ENCODE peak calls at places on chromosomes 12 and 14, in ten cellular contexts. S is stomach, L is breast epithelium, G is suprapubic skin, Q is heart left ventricle, Y is uterus, W is Peyer's patch, Z is IMR-90, J is tibial nerve, M is upper lobe of left lung. N is an unnamed sample.

GRCh38 chr14:77290705-77291104 is 19.7 kb upstream of the NGB start:
- DNase-seq in Z (peak; percentile 75), Y (no peak), S (no peak), M (no peak), W (no peak), J (no peak), Q (no peak), G (no peak), L (no peak), N (no peak)

GRCh38 chr14:45249847-45250575 is 3.0 kb downstream of the MIS18BP1 start:
- DNase-seq in Z (peak; percentile 94), J (peak; percentile 44), W (no peak), M (no peak), Q (peak; percentile 21), G (no peak), S (no peak), Y (peak; percentile 25), L (no peak), N (no peak)

GRCh38 chr14:92755495-92755894 is 7.1 kb upstream of the LGMN start:
- DNase-seq in M (no peak), Y (no peak), J (no peak), Q (no peak), G (no peak), W (no peak), L (no peak), S (no peak), Z (peak; percentile 11), N (no peak)

GRCh38 chr12:65532744-65533143 is 254.3 kb downstream of the MSRB3 start:
- DNase-seq in L (no peak), Y (no peak), Z (peak; percentile 85), S (no peak), Q (no peak), J (no peak), M (no peak), W (no peak), G (no peak), N (no peak)

GRCh38 chr12:39122562-39123204 is 217.3 kb upstream of the CPNE8 start:
- DNase-seq in J (no peak), M (no peak), W (no peak), Y (no peak), G (no peak), L (no peak), S (no peak), Z (no peak), Q (no peak), N (no peak)

GRCh38 chr12:4894019-4894418 is 15.7 kb upstream of the KCNA1 start:
- DNase-seq in M (no peak), J (no peak), Q (no peak), S (no peak), L (no peak), Y (no peak), W (no peak), G (no peak), Z (no peak), N (peak; percentile 75)

GRCh38 chr12:5925646-5926045 is 19.4 kb downstream of the ANO2 start:
- DNase-seq in S (no peak), L (no peak), Y (no peak), Z (no peak), M (no peak), J (no peak), W (no peak), G (no peak), Q (no peak), N (no peak)

GRCh38 chr12:78698747-78699146 is 165.8 kb upstream of the SYT1 start:
- DNase-seq in S (no peak), Y (no peak), L (no peak), J (no peak), G (no peak), Q (no peak), W (no peak), Z (peak; percentile 39), M (no peak), N (no peak)

GRCh38 chr14:29078810-29079522 is 312.4 kb downstream of the FOXG1 start:
- DNase-seq in Q (no peak), G (no peak), W (no peak), Y (no peak), J (no peak), L (no peak), Z (no peak), M (no peak), S (no peak), N (no peak)

GRCh38 chr14:35331605-35332516 is 39.7 kb downstream of the PSMA6 start:
- DNase-seq in Y (no peak), S (peak; percentile 88), W (peak; percentile 70), J (no peak), Z (peak; percentile 87), G (peak; percentile 42), L (peak; percentile 90), M (peak; percentile 59), Q (no peak), N (no peak)

GRCh38 chr14:99516156-99517045 is 35.2 kb downstream of the CCNK start:
- DNase-seq in W (peak; percentile 45), Z (no peak), S (no peak), Q (peak; percentile 5), Y (no peak), G (peak; percentile 60), M (peak; percentile 63), L (no peak), J (no peak), N (no peak)

DNA sequence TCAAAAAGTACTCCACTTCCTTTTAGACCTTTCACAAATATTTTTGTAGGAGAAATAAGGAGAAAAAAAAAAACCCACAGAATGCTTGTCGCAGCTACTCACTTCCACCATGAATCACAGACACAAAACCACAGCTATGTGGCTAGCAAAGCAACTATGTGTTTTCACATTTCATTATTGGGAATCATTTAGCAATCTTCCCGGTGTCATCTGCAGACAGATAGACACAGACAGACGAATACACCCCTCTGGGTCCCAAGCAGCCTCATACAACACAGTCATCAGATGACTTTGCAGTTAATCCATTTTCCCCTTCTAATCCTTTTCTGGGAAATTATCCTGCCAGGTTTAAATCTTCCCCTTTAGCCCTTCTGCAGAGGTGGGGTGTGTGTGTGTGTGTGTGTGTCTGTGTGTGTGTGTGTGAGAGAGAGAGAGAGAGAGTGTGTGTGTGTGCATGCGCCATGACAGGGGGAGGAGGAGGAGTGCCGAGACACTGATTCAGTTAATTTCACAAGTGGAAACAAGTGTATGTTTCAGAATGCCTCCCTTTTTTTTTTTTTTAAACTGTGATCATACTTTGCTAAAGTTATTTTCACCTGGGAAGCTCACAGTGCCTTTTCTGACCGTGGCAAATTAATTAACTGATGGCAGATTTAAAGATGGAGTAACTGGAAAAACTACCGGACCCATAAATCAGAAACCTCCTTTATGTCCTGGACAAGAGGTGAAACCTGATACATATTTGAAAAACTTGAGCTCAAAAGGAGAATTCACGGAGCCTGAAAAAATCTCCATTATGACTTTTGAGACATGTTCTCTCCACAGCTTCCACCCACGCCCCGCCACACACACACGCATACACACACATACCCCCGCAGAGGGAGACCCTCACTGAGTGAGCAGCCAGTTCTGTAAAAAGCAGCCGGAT is 39.9 kb downstream of the LTBP2 start:
- DNase-seq in W (no peak), J (peak; percentile 58), S (no peak), L (peak; percentile 72), Q (no peak), M (no peak), Z (peak; percentile 100), Y (peak; percentile 55), G (no peak), N (no peak)
- H3K4me3 ChIP-seq in W (no peak overlapping the region), J (no peak overlapping the region), S (no peak overlapping the region), L (peak overlapping the region; percentile 59), Q (no peak overlapping the region), M (no peak overlapping the region), Z (peak overlapping the region; percentile 42), Y (peak overlapping the region; percentile 0), G (peak overlapping the region; percentile 26), N (peak overlapping the region; percentile 45)

GRCh38 chr12:120199595-120200306 is 1.2 kb downstream of the RPLP0 start:
- DNase-seq in Z (peak; percentile 77), J (peak; percentile 58), L (no peak), S (no peak), M (no peak), G (no peak), Q (no peak), Y (peak; percentile 56), W (no peak), N (no peak)
- TF ChIP-seq POLR2A in Z (peak; percentile 52), J (no peak), L (no peak), S (no peak), M (no peak), G (no peak), Q (no peak), Y (no peak), W (no peak), N (no peak)

GRCh38 chr12:54217774-54218221 is 29.0 kb upstream of the SMUG1 start:
- DNase-seq in S (peak; percentile 32), Z (no peak), Y (no peak), M (peak; percentile 86), W (peak; percentile 75), L (no peak), J (no peak), G (peak; percentile 78), Q (peak; percentile 23), N (no peak)
- H3K4me3 ChIP-seq in S (peak overlapping the region; percentile 34), Z (peak overlapping the region; percentile 16), Y (peak overlapping the region; percentile 29), M (peak overlapping the region; percentile 18), W (peak overlapping the region; percentile 16), L (peak overlapping the region; percentile 56), J (peak overlapping the region; percentile 7), G (peak overlapping the region; percentile 36), Q (peak overlapping the region; percentile 35), N (peak overlapping the region; percentile 55)

DNA sequence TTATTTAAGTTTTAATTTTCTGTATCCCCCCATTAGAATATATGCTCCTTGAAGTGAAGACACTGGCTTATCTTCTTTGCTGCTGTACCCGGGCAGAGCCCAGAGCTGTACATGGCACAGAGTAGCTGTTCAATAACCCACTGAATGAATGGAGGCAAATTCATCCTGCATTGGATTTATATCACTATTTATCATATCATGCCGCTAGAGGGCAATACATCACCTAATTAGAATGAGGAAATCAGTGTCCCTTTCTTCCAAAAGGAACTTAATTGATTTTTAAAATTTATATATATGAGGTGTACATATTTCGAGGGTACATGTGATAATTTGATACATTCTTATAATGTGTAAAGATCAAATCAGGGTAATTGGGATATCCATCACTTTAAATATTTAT is 89.2 kb upstream of the TMEM260 start:
- DNase-seq in G (no peak), J (no peak), Y (no peak), W (no peak), Q (no peak), L (no peak), S (no peak), Z (peak; percentile 40), M (no peak), N (no peak)
- TF ChIP-seq POLR2A in G (no peak), J (no peak), Y (no peak), W (no peak), Q (no peak), L (no peak), S (no peak), Z (no peak), M (no peak), N (no peak)

DNA sequence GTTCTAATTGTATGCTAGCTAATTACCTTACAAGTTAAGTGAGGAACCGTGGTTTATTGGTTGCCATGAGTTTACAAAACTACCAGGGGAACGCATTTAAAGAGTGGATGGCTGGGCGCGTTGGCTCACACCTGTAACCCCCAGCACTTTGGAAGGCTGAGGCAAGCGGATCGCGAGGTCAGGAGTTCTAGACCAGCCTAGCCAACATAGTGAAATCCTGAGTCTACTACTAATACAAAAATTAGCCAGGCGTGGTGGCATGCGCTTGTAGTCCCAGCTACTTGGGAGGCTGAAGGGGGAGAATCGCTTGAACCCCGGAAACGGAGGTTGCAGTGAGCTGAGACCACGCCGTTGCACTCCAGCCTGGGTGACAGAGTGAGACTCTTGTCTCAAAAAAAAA is 2.2 kb downstream of the EIF5 start:
- DNase-seq in Q (no peak), W (no peak), G (peak; percentile 50), M (no peak), Y (no peak), S (no peak), L (no peak), J (no peak), Z (no peak), N (no peak)
- H3K4me3 ChIP-seq in Q (peak overlapping the region; percentile 80), W (peak overlapping the region; percentile 98), G (peak overlapping the region; percentile 99), M (no peak overlapping the region), Y (no peak overlapping the region), S (peak overlapping the region; percentile 78), L (peak overlapping the region; percentile 91), J (no peak overlapping the region), Z (no peak overlapping the region), N (no peak overlapping the region)

N was measured in esophagus muscularis mucosa.